ENCODE peak calls at places on chromosomes 5 and 9, in six cellular contexts. C is stimulated activated naive CD8-positive, alpha-beta T cell treated with anti-CD3 and anti-CD28 coated beads, Interleukin-15, amount 100 ng/mL, for 72 hours; O is HuH-7.5; Y is substantia nigra; D is DMS79 treated with DMSO at 0.1 percent for 48 hours; W is EL. S is an unnamed sample.
A peak's percentile ranks its signal among the peaks of the same experiment; 100 is the strongest.

GRCh38 chr5:71865202-71865601 is 146.1 kb downstream of the CARTPT start:
- DNase-seq in W (peak; percentile 85), C (no peak), O (no peak), D (no peak), Y (no peak), S (peak; percentile 61)

GRCh38 chr9:98109052-98109451 is 10.0 kb downstream of the TRIM14 start:
- DNase-seq in Y (no peak), W (no peak), D (no peak), C (no peak), O (no peak), S (no peak)

GRCh38 chr5:173830421-173830820 is 57.7 kb upstream of the CPEB4 start:
- DNase-seq in O (no peak), W (no peak), C (no peak), D (no peak), Y (no peak), S (no peak)

GRCh38 chr5:6158974-6159863 is 219.1 kb downstream of the MED10 start:
- DNase-seq in O (no peak), D (no peak), W (peak; percentile 96), C (no peak), Y (no peak), S (no peak)

GRCh38 chr5:160760008-160760407 is 92.0 kb downstream of the ATP10B start:
- DNase-seq in Y (no peak), D (no peak), C (no peak), W (no peak), O (no peak), S (no peak)

GRCh38 chr5:138754699-138755057 is 1.5 kb downstream of the CTNNA1 start:
- DNase-seq in Y (no peak), O (no peak), C (no peak), W (peak; percentile 56), D (no peak), S (no peak)

GRCh38 chr9:129725841-129726251 is 27.0 kb downstream of the PTGES start:
- DNase-seq in C (no peak), D (no peak), O (no peak), Y (no peak), W (no peak), S (no peak)

GRCh38 chr9:12718482-12719026 is 25.4 kb downstream of the TYRP1 start:
- DNase-seq in W (peak; percentile 61), Y (no peak), O (no peak), D (no peak), C (no peak), S (peak; percentile 72)

GRCh38 chr5:167245871-167246270 is 1045.6 kb upstream of the WWC1 start:
- DNase-seq in W (peak; percentile 34), D (no peak), O (no peak), Y (no peak), C (no peak), S (no peak)

GRCh38 chr5:59893061-59893435 is 478 bp downstream of the PDE4D start:
- DNase-seq in Y (no peak), O (no peak), W (no peak), D (no peak), C (no peak), S (peak; percentile 2)

GRCh38 chr5:180830253-180831138 is 27.9 kb upstream of the MGAT1 start:
- DNase-seq in Y (peak; percentile 63), C (peak; percentile 74), W (no peak), D (peak; percentile 46), O (peak; percentile 36), S (no peak)

GRCh38 chr9:16575142-16575877 is 295.2 kb downstream of the BNC2 start:
- DNase-seq in W (peak; percentile 4), O (no peak), C (no peak), D (no peak), Y (no peak), S (no peak)

GRCh38 chr9:83472221-83472665 is 66.0 kb downstream of the FRMD3 start:
- DNase-seq in D (no peak), W (peak; percentile 51), O (peak; percentile 27), Y (no peak), C (no peak), S (no peak)

GRCh38 chr9:21967169-21967568 is 27.0 kb downstream of the CDKN2A start:
- DNase-seq in D (no peak), Y (no peak), O (no peak), W (no peak), C (no peak), S (no peak)

GRCh38 chr9:78563269-78563668 is 266.3 kb downstream of the PSAT1 start:
- DNase-seq in W (no peak), D (no peak), O (no peak), C (no peak), Y (no peak), S (no peak)

GRCh38 chr5:84383816-84384603 is 670 bp downstream of the EDIL3 start:
- DNase-seq in O (no peak), C (no peak), Y (peak; percentile 25), W (no peak), D (no peak), S (peak; percentile 50)

GRCh38 chr9:74555015-74555414 is 57.9 kb downstream of the RORB start:
- DNase-seq in C (no peak), W (no peak), O (no peak), Y (peak; percentile 25), D (no peak), S (no peak)

GRCh38 chr5:178544166-178544834 is 45.9 kb downstream of the COL23A1 start:
- DNase-seq in O (no peak), W (no peak), C (no peak), Y (no peak), D (no peak), S (no peak)

GRCh38 chr5:157972579-157972978 is 113.6 kb upstream of the CLINT1 start:
- DNase-seq in D (no peak), W (no peak), O (no peak), C (no peak), Y (no peak), S (no peak)

GRCh38 chr5:134100283-134101011 is 14.0 kb upstream of the TCF7 start:
- DNase-seq in Y (no peak), O (no peak), W (peak; percentile 52), C (peak; percentile 96), D (no peak), S (no peak)

GRCh38 chr5:38948501-38948900 is 102.7 kb downstream of the OSMR start:
- DNase-seq in Y (no peak), D (no peak), O (no peak), C (no peak), W (no peak), S (no peak)

GRCh38 chr9:108710424-108710823 is 145.4 kb downstream of the ACTL7B start:
- DNase-seq in O (no peak), C (no peak), W (no peak), Y (no peak), D (no peak), S (no peak)

GRCh38 chr5:1134478-1134877 is 22.6 kb upstream of the SLC12A7 start:
- DNase-seq in O (no peak), C (no peak), W (no peak), D (no peak), Y (no peak), S (no peak)

GRCh38 chr5:377326-377981 is 55.9 kb downstream of the AHRR start:
- DNase-seq in O (no peak), D (no peak), Y (no peak), W (no peak), C (peak; percentile 15), S (no peak)

GRCh38 chr5:136769900-136770684 is 404.7 kb upstream of the TRPC7 start:
- DNase-seq in C (peak; percentile 23), D (peak; percentile 69), O (peak; percentile 33), W (peak; percentile 83), Y (peak; percentile 27), S (peak; percentile 86)

GRCh38 chr5:111953351-111954127 is 196.5 kb upstream of the NREP start:
- DNase-seq in W (peak; percentile 93), Y (no peak), C (no peak), D (no peak), O (no peak), S (peak; percentile 90)

GRCh38 chr5:77426670-77427069 is 65.4 kb downstream of the WDR41 start:
- DNase-seq in W (peak; percentile 82), Y (no peak), D (no peak), C (no peak), O (no peak), S (peak; percentile 14)

GRCh38 chr9:122122903-122123632 is 30.0 kb upstream of the TTLL11 start:
- DNase-seq in W (peak; percentile 67), C (peak; percentile 69), D (peak; percentile 54), Y (peak; percentile 58), O (peak; percentile 85), S (peak; percentile 82)

GRCh38 chr5:2003690-2004365 is 121.1 kb upstream of the IRX4 start:
- DNase-seq in W (no peak), C (no peak), O (no peak), Y (no peak), D (no peak), S (no peak)

GRCh38 chr5:94027145-94027544 is 285.7 kb upstream of the POU5F2 start:
- DNase-seq in C (no peak), O (no peak), Y (no peak), D (no peak), W (no peak), S (no peak)

GRCh38 chr5:16489322-16489791 is 23.8 kb upstream of the ZNF622 start:
- DNase-seq in O (no peak), C (no peak), Y (peak; percentile 18), D (peak; percentile 31), W (peak; percentile 50), S (peak; percentile 62)

GRCh38 chr5:54873696-54874095 is 111.7 kb downstream of the ESM1 start:
- DNase-seq in C (no peak), D (no peak), W (no peak), Y (no peak), O (no peak), S (no peak)

GRCh38 chr5:43042626-43043399 is 2.7 kb upstream of the ANXA2R start:
- DNase-seq in O (no peak), D (peak; percentile 82), C (peak; percentile 87), W (peak; percentile 79), Y (peak; percentile 63), S (peak; percentile 59)

GRCh38 chr9:124214116-124214515 is 43.6 kb upstream of the NEK6 start:
- DNase-seq in O (no peak), Y (no peak), D (no peak), W (no peak), C (peak; percentile 6), S (no peak)

GRCh38 chr9:125343518-125344284 is 82.1 kb downstream of the GAPVD1 start:
- DNase-seq in C (no peak), O (no peak), W (peak; percentile 70), Y (no peak), D (peak; percentile 81), S (no peak)

GRCh38 chr9:131214457-131214856 is 61.9 kb downstream of the FAM78A start:
- DNase-seq in Y (no peak), C (no peak), O (no peak), W (no peak), D (no peak), S (no peak)

GRCh38 chr9:92716557-92716956 is 46.6 kb upstream of the IPPK start:
- DNase-seq in C (peak; percentile 79), D (peak; percentile 4), W (peak; percentile 26), O (peak; percentile 90), Y (peak; percentile 23), S (peak; percentile 48)

GRCh38 chr5:51494821-51495220 is 111.6 kb downstream of the ISL1 start:
- DNase-seq in O (no peak), D (no peak), W (no peak), Y (no peak), C (no peak), S (no peak)

GRCh38 chr5:176447538-176447981 is 625 bp upstream of the FAF2 start:
- DNase-seq in W (no peak), C (no peak), D (no peak), Y (peak; percentile 69), O (peak; percentile 47), S (no peak)

GRCh38 chr5:170312666-170313065 is 15.1 kb upstream of the LCP2 start:
- DNase-seq in D (no peak), Y (no peak), W (peak; percentile 14), O (no peak), C (peak; percentile 74), S (no peak)

S was measured in cardiac muscle cell.